ENCODE peak calls at places on chromosomes 1 and 21, in five cellular contexts. J, V, E, U and I are unnamed samples.

GRCh38 chr1:29270881-29271390 is 34.6 kb downstream of the PTPRU start:
- DNase-seq in J (no peak), V (no peak), E (no peak), U (no peak), I (no peak)

GRCh38 chr1:58246549-58246948 is 300.0 kb downstream of the OMA1 start:
- DNase-seq in J (no peak), V (no peak), E (no peak), U (no peak), I (no peak)

GRCh38 chr1:59173721-59174120 is 123.2 kb upstream of the FGGY start:
- DNase-seq in J (no peak), V (no peak), E (no peak), U (no peak), I (no peak)

GRCh38 chr1:223233019-223233409 is 90.0 kb upstream of the TLR5 start:
- DNase-seq in J (peak; percentile 20), V (no peak), E (no peak), U (no peak), I (no peak)

GRCh38 chr21:44083631-44084291 is 23.4 kb upstream of the PWP2 start:
- DNase-seq in J (no peak), V (no peak), E (no peak), U (no peak), I (no peak)

GRCh38 chr1:234114648-234115307 is 210.3 kb downstream of the SLC35F3 start:
- DNase-seq in J (peak; percentile 57), V (peak; percentile 80), E (peak; percentile 22), U (peak; percentile 4), I (peak; percentile 69)

GRCh38 chr1:103514920-103515503 is 10.5 kb upstream of the RNPC3 start:
- DNase-seq in J (peak; percentile 48), V (peak; percentile 60), E (peak; percentile 28), U (peak; percentile 35), I (peak; percentile 42)

GRCh38 chr1:98086796-98087195 is 166.0 kb upstream of the DPYD start:
- DNase-seq in J (no peak), V (peak; percentile 54), E (peak; percentile 56), U (no peak), I (peak; percentile 66)

GRCh38 chr21:29334717-29335428 is 36.2 kb downstream of the BACH1 start:
- DNase-seq in J (no peak), V (no peak), E (no peak), U (no peak), I (no peak)

GRCh38 chr21:43819511-43820405 is 30.4 kb downstream of the RRP1 start:
- DNase-seq in J (no peak), V (no peak), E (no peak), U (no peak), I (no peak)

GRCh38 chr1:25651824-25652741 is 35.5 kb downstream of the MAN1C1 start:
- DNase-seq in J (no peak), V (no peak), E (no peak), U (no peak), I (no peak)

GRCh38 chr1:188888387-188888786 is 1589.3 kb downstream of the BRINP3 start:
- DNase-seq in J (no peak), V (no peak), E (no peak), U (no peak), I (no peak)

GRCh38 chr1:241499910-241500309 is 19.6 kb downstream of the FH start:
- DNase-seq in J (peak; percentile 36), V (peak; percentile 43), E (peak; percentile 14), U (no peak), I (peak; percentile 24)
- TF ChIP-seq JUNB in J (no peak), V (no peak), E (no peak), U (no peak), I (no peak)

DNA sequence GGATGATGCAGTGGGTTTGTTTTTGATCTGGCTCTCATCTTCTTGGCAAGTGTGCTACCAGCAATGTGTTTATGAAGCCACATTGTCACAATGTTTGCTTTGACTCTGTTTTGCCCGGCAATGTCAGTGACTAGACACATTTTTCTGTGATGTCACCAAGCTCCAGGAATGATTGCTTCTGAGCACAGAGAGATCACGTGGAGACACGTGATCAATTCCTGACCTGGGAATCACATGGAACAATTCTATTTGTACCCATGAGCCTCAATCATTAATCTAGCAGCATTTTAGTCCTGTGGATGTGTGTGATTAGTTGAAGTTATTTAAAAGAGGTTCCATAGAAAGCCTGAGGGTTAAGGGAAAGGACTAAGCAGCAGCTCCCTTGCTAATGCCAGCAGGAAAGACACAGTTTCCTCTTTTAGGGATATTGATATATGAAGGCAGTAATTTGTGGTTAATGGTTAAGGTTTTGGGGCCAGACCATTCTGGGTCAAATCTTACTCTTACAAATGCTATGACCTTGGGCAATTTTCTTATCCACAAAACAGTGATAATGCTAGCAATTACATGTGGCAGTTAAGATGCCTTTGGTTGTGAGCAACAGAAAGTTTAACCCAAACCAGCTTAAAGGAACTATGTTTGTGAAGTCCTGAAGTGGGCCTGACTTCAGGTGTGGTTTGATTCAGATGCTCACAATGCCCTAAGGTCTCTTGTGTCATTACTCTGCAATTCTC is 59.0 kb downstream of the FASLG start:
- DNase-seq in J (peak; percentile 58), V (no peak), E (peak; percentile 77), U (no peak), I (peak; percentile 79)
- TF ChIP-seq JUNB in J (no peak), V (no peak), E (no peak), U (no peak), I (no peak)

GRCh38 chr1:36752891-36753361 is 270.2 kb upstream of the CSF3R start:
- DNase-seq in J (no peak), V (no peak), E (peak; percentile 12), U (no peak), I (no peak)
- TF ChIP-seq JUNB in J (no peak), V (no peak), E (no peak), U (no peak), I (no peak)

GRCh38 chr1:209802117-209802779 is 3.7 kb downstream of the IRF6 start:
- DNase-seq in J (no peak), V (no peak), E (no peak), U (no peak), I (no peak)
- TF ChIP-seq JUNB in J (no peak), V (no peak), E (no peak), U (no peak), I (no peak)